ENCODE peak calls at places on chromosomes 4 and X, in six cellular contexts. One of them, this sample, is unnamed. For H3K36me3 and H3K27me3, the result is how much of the 10 kb centered on the place peaks cover.

GRCh38 chr4:121164291-121164690 is at the start of gene TNIP3:
- DNase-seq in brain microvascular endothelial cell: peak
- DNase-seq in tibial artery: no peak
- DNase-seq in GM06990: no peak
- DNase-seq in GM23248: peak
- DNase-seq in SJSA1: no peak
- DNase-seq in this sample: no peak

GRCh38 chr4:126986828-126987227 is 645.9 kb upstream of the INTU start:
- DNase-seq in brain microvascular endothelial cell: peak
- DNase-seq in tibial artery: no peak
- DNase-seq in GM06990: no peak
- DNase-seq in GM23248: peak
- DNase-seq in SJSA1: peak
- DNase-seq in this sample: peak

GRCh38 chr4:142416711-142417275 is 429.3 kb downstream of the INPP4B start:
- DNase-seq in brain microvascular endothelial cell: peak
- DNase-seq in tibial artery: no peak
- DNase-seq in GM06990: no peak
- DNase-seq in GM23248: peak
- DNase-seq in SJSA1: no peak
- DNase-seq in this sample: no peak

GRCh38 chr4:156792462-156793085 is 179.0 kb downstream of the PDGFC start:
- DNase-seq in brain microvascular endothelial cell: no peak
- DNase-seq in tibial artery: no peak
- DNase-seq in GM06990: no peak
- DNase-seq in GM23248: no peak
- DNase-seq in SJSA1: no peak
- DNase-seq in this sample: no peak

GRCh38 chr4:176187610-176188009 is 7.8 kb downstream of the SPATA4 start:
- DNase-seq in brain microvascular endothelial cell: no peak
- DNase-seq in tibial artery: no peak
- DNase-seq in GM06990: no peak
- DNase-seq in GM23248: peak
- DNase-seq in SJSA1: no peak
- DNase-seq in this sample: no peak

GRCh38 chrX:152155766-152156310 is 17.5 kb upstream of the MAGEA10 start:
- DNase-seq in brain microvascular endothelial cell: no peak
- DNase-seq in tibial artery: no peak
- DNase-seq in GM06990: no peak
- DNase-seq in GM23248: no peak
- DNase-seq in SJSA1: no peak
- DNase-seq in this sample: no peak

GRCh38 chrX:130295519-130296314 is 27.0 kb upstream of the ZNF280C start:
- DNase-seq in brain microvascular endothelial cell: no peak
- DNase-seq in tibial artery: no peak
- DNase-seq in GM06990: no peak
- DNase-seq in GM23248: peak
- DNase-seq in SJSA1: no peak
- DNase-seq in this sample: no peak

GRCh38 chr4:38868055-38868965 is 704 bp downstream of the FAM114A1 start:
- DNase-seq in brain microvascular endothelial cell: no peak
- DNase-seq in tibial artery: peak
- DNase-seq in GM06990: peak
- DNase-seq in GM23248: peak
- DNase-seq in SJSA1: peak
- DNase-seq in this sample: no peak

GRCh38 chrX:30875957-30876356 is 13.1 kb downstream of the TAB3 start:
- DNase-seq in brain microvascular endothelial cell: peak
- DNase-seq in tibial artery: no peak
- DNase-seq in GM06990: no peak
- DNase-seq in GM23248: peak
- DNase-seq in SJSA1: peak
- DNase-seq in this sample: peak

DNA sequence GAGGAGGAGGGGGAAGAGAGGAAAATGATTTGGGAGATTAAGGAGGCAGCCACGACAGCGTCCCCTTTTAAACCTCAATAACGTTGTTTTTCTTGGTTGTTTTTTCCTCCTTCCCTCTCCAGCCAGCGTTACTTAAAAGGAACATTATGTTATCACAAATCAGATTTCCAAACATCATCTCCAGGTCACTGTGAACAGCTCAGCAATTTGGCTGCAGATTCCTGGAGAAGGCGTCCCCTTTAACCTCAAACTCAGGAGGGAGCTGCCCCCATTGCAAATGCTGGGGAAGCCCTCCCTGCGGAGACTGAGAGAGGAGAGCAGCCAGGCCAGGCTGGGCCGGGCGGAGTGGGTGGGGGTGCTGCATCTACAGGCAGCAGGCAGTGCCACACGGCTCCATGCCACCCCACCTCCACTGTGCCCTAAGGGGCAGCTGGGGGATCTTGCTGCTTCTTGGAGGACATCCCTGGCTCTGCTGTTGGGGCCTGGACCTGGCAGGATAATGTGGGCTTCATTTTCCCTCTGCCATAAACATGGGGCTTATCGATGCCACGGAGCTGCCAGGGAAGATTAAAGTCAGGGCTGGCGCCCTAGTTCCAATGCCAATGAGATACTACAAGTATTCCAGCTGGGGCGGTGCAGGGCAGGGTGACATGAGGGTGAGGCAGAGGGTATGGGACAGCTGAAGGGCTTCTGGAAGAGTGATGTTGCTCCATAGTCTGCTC is 148.9 kb downstream of the PJA1 start:
- DNase-seq in brain microvascular endothelial cell: no peak
- DNase-seq in tibial artery: no peak
- DNase-seq in GM06990: no peak
- DNase-seq in GM23248: no peak
- DNase-seq in SJSA1: no peak
- DNase-seq in this sample: no peak
- H3K4me3 ChIP-seq in brain microvascular endothelial cell: no peak
- H3K4me3 ChIP-seq in tibial artery: no peak
- H3K4me3 ChIP-seq in GM06990: no peak
- H3K4me3 ChIP-seq in GM23248: no peak
- H3K4me3 ChIP-seq in SJSA1: no peak
- H3K4me3 ChIP-seq in this sample: no peak

GRCh38 chr4:7788687-7789425 is 150.8 kb downstream of the AFAP1 start:
- DNase-seq in brain microvascular endothelial cell: no peak
- DNase-seq in tibial artery: peak
- DNase-seq in GM06990: no peak
- DNase-seq in GM23248: peak
- DNase-seq in SJSA1: no peak
- DNase-seq in this sample: no peak

GRCh38 chr4:7788193-7788592 is 151.5 kb downstream of the AFAP1 start:
- DNase-seq in brain microvascular endothelial cell: no peak
- DNase-seq in tibial artery: peak
- DNase-seq in GM06990: no peak
- DNase-seq in GM23248: no peak
- DNase-seq in SJSA1: no peak
- DNase-seq in this sample: no peak

GRCh38 chr4:7786517-7786916 is 153.1 kb downstream of the AFAP1 start:
- DNase-seq in brain microvascular endothelial cell: no peak
- DNase-seq in tibial artery: no peak
- DNase-seq in GM06990: no peak
- DNase-seq in GM23248: no peak
- DNase-seq in SJSA1: no peak
- DNase-seq in this sample: no peak

GRCh38 chr4:7787067-7787466 is 152.6 kb downstream of the AFAP1 start:
- DNase-seq in brain microvascular endothelial cell: no peak
- DNase-seq in tibial artery: peak
- DNase-seq in GM06990: no peak
- DNase-seq in GM23248: no peak
- DNase-seq in SJSA1: no peak
- DNase-seq in this sample: no peak

GRCh38 chr4:7787681-7788141 is 151.9 kb downstream of the AFAP1 start:
- DNase-seq in brain microvascular endothelial cell: no peak
- DNase-seq in tibial artery: peak
- DNase-seq in GM06990: no peak
- DNase-seq in GM23248: no peak
- DNase-seq in SJSA1: no peak
- DNase-seq in this sample: no peak
- H3K36me3 ChIP-seq in brain microvascular endothelial cell: half or more
- H3K36me3 ChIP-seq in tibial artery: under half
- H3K36me3 ChIP-seq in GM06990: under half
- H3K36me3 ChIP-seq in GM23248: half or more
- H3K36me3 ChIP-seq in SJSA1: half or more
- H3K36me3 ChIP-seq in this sample: under half

GRCh38 chr4:3656441-3657376 is 109.5 kb upstream of the ADRA2C start:
- DNase-seq in brain microvascular endothelial cell: no peak
- DNase-seq in tibial artery: no peak
- DNase-seq in GM06990: no peak
- DNase-seq in GM23248: no peak
- DNase-seq in SJSA1: no peak
- DNase-seq in this sample: no peak

GRCh38 chr4:3654036-3654807 is 112.0 kb upstream of the ADRA2C start:
- DNase-seq in brain microvascular endothelial cell: no peak
- DNase-seq in tibial artery: no peak
- DNase-seq in GM06990: no peak
- DNase-seq in GM23248: no peak
- DNase-seq in SJSA1: no peak
- DNase-seq in this sample: no peak

GRCh38 chr4:3657917-3658913 is 108.0 kb upstream of the ADRA2C start:
- DNase-seq in brain microvascular endothelial cell: peak
- DNase-seq in tibial artery: peak
- DNase-seq in GM06990: no peak
- DNase-seq in GM23248: peak
- DNase-seq in SJSA1: peak
- DNase-seq in this sample: no peak

GRCh38 chr4:3652586-3652985 is 113.6 kb upstream of the ADRA2C start:
- DNase-seq in brain microvascular endothelial cell: no peak
- DNase-seq in tibial artery: no peak
- DNase-seq in GM06990: no peak
- DNase-seq in GM23248: no peak
- DNase-seq in SJSA1: no peak
- DNase-seq in this sample: no peak

GRCh38 chr4:3655485-3656429 is 110.4 kb upstream of the ADRA2C start:
- DNase-seq in brain microvascular endothelial cell: no peak
- DNase-seq in tibial artery: no peak
- DNase-seq in GM06990: no peak
- DNase-seq in GM23248: no peak
- DNase-seq in SJSA1: no peak
- DNase-seq in this sample: no peak
- H3K27me3 ChIP-seq in brain microvascular endothelial cell: under half
- H3K27me3 ChIP-seq in tibial artery: under half
- H3K27me3 ChIP-seq in GM06990: under half
- H3K27me3 ChIP-seq in GM23248: under half
- H3K27me3 ChIP-seq in SJSA1: under half
- H3K27me3 ChIP-seq in this sample: under half

DNA sequence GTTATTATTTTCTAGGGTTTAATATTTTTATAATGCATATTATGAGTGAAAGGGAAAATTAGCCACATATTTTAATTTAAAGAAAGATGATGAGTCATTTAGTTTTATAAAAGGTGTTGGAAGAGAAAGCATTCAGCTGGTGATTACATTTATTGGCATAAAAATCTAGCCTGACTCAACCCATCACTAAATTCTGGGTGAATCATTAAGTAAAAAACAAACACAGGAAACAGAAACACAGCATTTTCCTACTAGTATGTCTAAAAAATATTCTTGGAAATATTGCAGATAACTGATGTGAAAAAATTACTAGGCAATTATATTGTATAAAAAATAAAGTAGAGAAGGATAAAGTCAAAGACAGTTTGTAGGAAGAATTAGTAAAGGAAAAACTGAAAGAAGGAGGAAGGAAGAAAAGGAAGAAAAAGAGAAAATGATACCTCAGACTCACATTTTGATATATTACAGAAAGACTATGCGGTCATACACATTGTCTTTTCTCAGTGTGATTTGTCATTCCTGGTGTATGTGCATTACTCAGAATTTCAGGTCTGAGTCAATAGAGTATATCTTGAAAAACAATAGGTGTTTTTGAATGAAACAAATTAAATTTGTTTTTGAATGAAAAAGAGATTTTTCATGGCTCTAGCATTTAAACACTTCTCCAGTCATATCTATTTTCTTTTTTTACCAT is 48.0 kb upstream of the SPOCK3 start:
- DNase-seq in brain microvascular endothelial cell: no peak
- DNase-seq in tibial artery: no peak
- DNase-seq in GM06990: no peak
- DNase-seq in GM23248: no peak
- DNase-seq in SJSA1: no peak
- DNase-seq in this sample: no peak
- H3K4me3 ChIP-seq in brain microvascular endothelial cell: no peak
- H3K4me3 ChIP-seq in tibial artery: no peak
- H3K4me3 ChIP-seq in GM06990: no peak
- H3K4me3 ChIP-seq in GM23248: no peak
- H3K4me3 ChIP-seq in SJSA1: no peak
- H3K4me3 ChIP-seq in this sample: no peak

GRCh38 chr4:77014256-77014655 is 61.5 kb downstream of the CCNI start:
- DNase-seq in brain microvascular endothelial cell: no peak
- DNase-seq in tibial artery: no peak
- DNase-seq in GM06990: no peak
- DNase-seq in GM23248: no peak
- DNase-seq in SJSA1: no peak
- DNase-seq in this sample: no peak

GRCh38 chr4:77010841-77011354 is 61.3 kb downstream of the SEPTIN11 start:
- DNase-seq in brain microvascular endothelial cell: peak
- DNase-seq in tibial artery: no peak
- DNase-seq in GM06990: no peak
- DNase-seq in GM23248: peak
- DNase-seq in SJSA1: peak
- DNase-seq in this sample: no peak

GRCh38 chr4:77012726-77013125 is 63.1 kb downstream of the CCNI start:
- DNase-seq in brain microvascular endothelial cell: no peak
- DNase-seq in tibial artery: no peak
- DNase-seq in GM06990: no peak
- DNase-seq in GM23248: no peak
- DNase-seq in SJSA1: no peak
- DNase-seq in this sample: no peak

GRCh38 chr4:77020017-77020416 is 55.8 kb downstream of the CCNI start:
- DNase-seq in brain microvascular endothelial cell: no peak
- DNase-seq in tibial artery: no peak
- DNase-seq in GM06990: no peak
- DNase-seq in GM23248: no peak
- DNase-seq in SJSA1: no peak
- DNase-seq in this sample: no peak

DNA sequence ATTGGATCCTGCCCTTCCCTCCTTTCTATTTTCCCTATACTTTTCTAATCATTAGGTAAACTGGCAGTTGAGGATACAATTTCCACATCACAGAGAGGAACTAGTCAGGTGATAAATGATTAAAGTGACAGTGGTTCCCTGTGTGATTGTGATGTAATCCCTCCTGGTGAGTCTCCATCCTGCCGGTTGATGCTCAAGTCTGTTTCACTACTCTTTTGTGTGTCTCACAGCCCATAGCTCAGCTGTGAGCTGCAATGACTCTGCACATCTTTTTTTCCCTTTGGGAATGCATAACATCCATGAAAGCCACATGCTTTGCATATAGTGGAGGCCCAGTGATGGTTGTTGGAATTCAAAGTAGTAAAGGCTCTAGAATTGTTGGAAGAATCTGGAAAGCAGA is 60.4 kb downstream of the CCNI start:
- DNase-seq in brain microvascular endothelial cell: peak
- DNase-seq in tibial artery: no peak
- DNase-seq in GM06990: no peak
- DNase-seq in GM23248: peak
- DNase-seq in SJSA1: no peak
- DNase-seq in this sample: no peak
- H3K36me3 ChIP-seq in brain microvascular endothelial cell: half or more
- H3K36me3 ChIP-seq in tibial artery: under half
- H3K36me3 ChIP-seq in GM06990: under half
- H3K36me3 ChIP-seq in GM23248: half or more
- H3K36me3 ChIP-seq in SJSA1: half or more
- H3K36me3 ChIP-seq in this sample: under half

This sample was measured in kidney epithelial cell.